ENCODE peak calls at places on chromosome 14, in nine cellular contexts. L is activated CD4-positive, alpha-beta T cell treated with anti-CD3 and anti-CD28 coated beads, Interleukin-2, amount 50 U/mL, for 4 hours; E is NCI-H1105; V is stimulated activated CD8-positive, alpha-beta memory T cell treated with anti-CD3 and anti-CD28 coated beads, Interleukin-4, amount 100 ng/mL, for 4 hours; D is HCEC 1CT; Z is SJSA1; M is CD4-positive, CD25-positive, alpha-beta regulatory T cell; O is KG1; P is mucosa of gallbladder. J is an unnamed sample.

GRCh38 chr14:77407158-77407557 is 16.2 kb downstream of the NOXRED1 start:
- DNase-seq in L (no peak), E (no peak), V (no peak), D (no peak), Z (no peak), M (no peak), O (peak; percentile 75), P (no peak), J (no peak)

GRCh38 chr14:32508281-32508680 is 179.2 kb downstream of the AKAP6 start:
- DNase-seq in L (no peak), E (no peak), V (no peak), D (peak; percentile 37), Z (no peak), M (no peak), O (no peak), P (no peak), J (no peak)

GRCh38 chr14:33343016-33343415 is 404.3 kb downstream of the NPAS3 start:
- DNase-seq in L (no peak), E (no peak), V (no peak), D (no peak), Z (no peak), M (no peak), O (no peak), P (no peak), J (no peak)

GRCh38 chr14:104109121-104109541 is 23.6 kb downstream of the ASPG start:
- DNase-seq in L (no peak), E (no peak), V (no peak), D (no peak), Z (no peak), M (no peak), O (no peak), P (no peak), J (no peak)

GRCh38 chr14:75495399-75495798 is 26.9 kb upstream of the BATF start:
- DNase-seq in L (no peak), E (no peak), V (no peak), D (no peak), Z (no peak), M (no peak), O (no peak), P (no peak), J (no peak)

GRCh38 chr14:34301107-34301734 is 160.8 kb downstream of the SPTSSA start:
- DNase-seq in L (no peak), E (peak; percentile 47), V (no peak), D (no peak), Z (peak; percentile 26), M (no peak), O (no peak), P (peak; percentile 29), J (peak; percentile 29)

GRCh38 chr14:91171291-91171690 is 57.4 kb downstream of the DGLUCY start:
- DNase-seq in L (no peak), E (no peak), V (no peak), D (no peak), Z (no peak), M (no peak), O (no peak), P (no peak), J (no peak)

GRCh38 chr14:24991821-24992220 is 58.1 kb downstream of the STXBP6 start:
- DNase-seq in L (no peak), E (no peak), V (no peak), D (no peak), Z (no peak), M (no peak), O (no peak), P (no peak), J (no peak)

GRCh38 chr14:20652996-20653975 is 11.8 kb upstream of the OR6S1 start:
- DNase-seq in L (no peak), E (no peak), V (no peak), D (peak; percentile 78), Z (peak; percentile 31), M (no peak), O (no peak), P (no peak), J (peak; percentile 33)

GRCh38 chr14:91237219-91237618 is 7.3 kb downstream of the GPR68 start:
- DNase-seq in L (no peak), E (no peak), V (no peak), D (peak; percentile 51), Z (no peak), M (no peak), O (no peak), P (no peak), J (no peak)

GRCh38 chr14:72754949-72755348 is 139.0 kb downstream of the DPF3 start:
- DNase-seq in L (no peak), E (no peak), V (no peak), D (no peak), Z (no peak), M (no peak), O (no peak), P (peak; percentile 8), J (no peak)

GRCh38 chr14:59254911-59255545 is 66.6 kb downstream of the DAAM1 start:
- DNase-seq in L (no peak), E (no peak), V (no peak), D (no peak), Z (no peak), M (no peak), O (no peak), P (no peak), J (no peak)

GRCh38 chr14:95388699-95389098 is 69.0 kb upstream of the CLMN start:
- DNase-seq in L (no peak), E (no peak), V (no peak), D (peak; percentile 27), Z (no peak), M (no peak), O (no peak), P (no peak), J (no peak)

GRCh38 chr14:106606936-106607335 is 1080.6 kb downstream of the TMEM121 start:
- DNase-seq in L (no peak), E (no peak), V (no peak), D (no peak), Z (no peak), M (no peak), O (no peak), P (no peak), J (no peak)

GRCh38 chr14:99329711-99330315 is 57.8 kb upstream of the BCL11B start:
- DNase-seq in L (no peak), E (no peak), V (no peak), D (no peak), Z (no peak), M (no peak), O (no peak), P (no peak), J (no peak)

GRCh38 chr14:80850197-80850814 is 91.2 kb downstream of the CEP128 start:
- DNase-seq in L (no peak), E (peak; percentile 5), V (no peak), D (peak; percentile 24), Z (peak; percentile 42), M (no peak), O (no peak), P (no peak), J (peak; percentile 12)

GRCh38 chr14:80664576-80664975 is 277.0 kb downstream of the CEP128 start:
- DNase-seq in L (no peak), E (no peak), V (no peak), D (peak; percentile 22), Z (peak; percentile 9), M (no peak), O (no peak), P (no peak), J (no peak)

GRCh38 chr14:35963209-35963608 is 137.1 kb downstream of the BRMS1L start:
- DNase-seq in L (no peak), E (no peak), V (no peak), D (no peak), Z (no peak), M (no peak), O (no peak), P (no peak), J (no peak)

GRCh38 chr14:24096545-24097181 is 2.6 kb downstream of the PCK2 start:
- DNase-seq in L (no peak), E (no peak), V (no peak), D (no peak), Z (no peak), M (no peak), O (no peak), P (no peak), J (no peak)

GRCh38 chr14:30375280-30375892 is 183.6 kb upstream of the G2E3 start:
- DNase-seq in L (peak; percentile 47), E (no peak), V (no peak), D (peak; percentile 46), Z (peak; percentile 5), M (peak; percentile 19), O (peak; percentile 17), P (peak; percentile 53), J (peak; percentile 36)

GRCh38 chr14:59274991-59275391 is 86.5 kb downstream of the DAAM1 start:
- DNase-seq in L (no peak), E (peak; percentile 56), V (no peak), D (no peak), Z (peak; percentile 40), M (no peak), O (no peak), P (no peak), J (no peak)

GRCh38 chr14:27917896-27918295 is 848.7 kb upstream of the FOXG1 start:
- DNase-seq in L (no peak), E (no peak), V (no peak), D (no peak), Z (no peak), M (no peak), O (no peak), P (no peak), J (no peak)

GRCh38 chr14:70714055-70714550 is 72.4 kb downstream of the TTC9 start:
- DNase-seq in L (peak; percentile 24), E (peak; percentile 68), V (no peak), D (peak; percentile 26), Z (peak; percentile 41), M (peak; percentile 32), O (peak; percentile 38), P (peak; percentile 34), J (peak; percentile 50)

GRCh38 chr14:36069535-36069900 is 107.0 kb downstream of the PTCSC3 start:
- DNase-seq in L (no peak), E (peak; percentile 32), V (no peak), D (peak; percentile 18), Z (no peak), M (peak; percentile 4), O (peak; percentile 19), P (peak; percentile 56), J (peak; percentile 22)

GRCh38 chr14:53715390-53715730 is 241.3 kb downstream of the BMP4 start:
- DNase-seq in L (no peak), E (no peak), V (no peak), D (peak; percentile 33), Z (peak; percentile 37), M (no peak), O (no peak), P (peak; percentile 26), J (no peak)

GRCh38 chr14:102215522-102216250 is 76.0 kb downstream of the WDR20 start:
- DNase-seq in L (no peak), E (no peak), V (no peak), D (no peak), Z (no peak), M (no peak), O (no peak), P (no peak), J (no peak)

GRCh38 chr14:55297611-55298323 is 26.5 kb downstream of the FBXO34 start:
- DNase-seq in L (peak; percentile 16), E (no peak), V (no peak), D (no peak), Z (no peak), M (peak; percentile 6), O (no peak), P (peak; percentile 49), J (peak; percentile 36)

GRCh38 chr14:22583994-22584393 is 5.0 kb downstream of the DAD1 start:
- DNase-seq in L (no peak), E (no peak), V (no peak), D (no peak), Z (no peak), M (no peak), O (no peak), P (no peak), J (no peak)

GRCh38 chr14:20757963-20758362 is 10.2 kb upstream of the EDDM3B start:
- DNase-seq in L (peak; percentile 8), E (no peak), V (no peak), D (no peak), Z (no peak), M (no peak), O (peak; percentile 5), P (peak; percentile 22), J (peak; percentile 27)

GRCh38 chr14:92624764-92625163 is 111.2 kb downstream of the RIN3 start:
- DNase-seq in L (no peak), E (no peak), V (no peak), D (no peak), Z (no peak), M (no peak), O (no peak), P (no peak), J (no peak)

GRCh38 chr14:50985816-50986396 is 41.6 kb upstream of the PYGL start:
- DNase-seq in L (no peak), E (no peak), V (no peak), D (no peak), Z (no peak), M (no peak), O (no peak), P (no peak), J (no peak)

J was measured in CD4-positive, alpha-beta memory T cell.